ENCODE peak calls at places on chromosomes 2 and 18, in six cellular contexts. K is lower lobe of right lung; X is psoas muscle; W is IMR-90; D is colonic mucosa; P is CD8-positive, alpha-beta memory T cell. J is an unnamed sample. For H3K4me1, the result is how much of the 10 kb centered on the place peaks cover.

GRCh38 chr2:186456941-186457340 is 29.1 kb upstream of the ZC3H15 start:
- DNase-seq in K (no peak), D (no peak), P (no peak), W (peak), X (no peak), J (peak)

GRCh38 chr18:24317370-24317769 is 80.3 kb downstream of the OSBPL1A start:
- DNase-seq in P (no peak), D (no peak), K (no peak), W (no peak), X (no peak), J (no peak)

GRCh38 chr18:40037386-40037785 is 1917.6 kb upstream of the PIK3C3 start:
- DNase-seq in X (no peak), W (no peak), K (no peak), P (no peak), D (no peak), J (no peak)

GRCh38 chr2:60964651-60965513 is 52.6 kb upstream of the PEX13 start:
- DNase-seq in W (no peak), P (peak), K (no peak), X (no peak), D (no peak), J (peak)

GRCh38 chr2:236670235-236670620 is 100.6 kb downstream of the ACKR3 start:
- DNase-seq in P (no peak), X (no peak), K (no peak), D (peak), W (no peak), J (no peak)

GRCh38 chr2:163198007-163198406 is 359.4 kb upstream of the KCNH7 start:
- DNase-seq in P (no peak), X (no peak), W (no peak), K (no peak), D (no peak), J (no peak)

GRCh38 chr2:19868705-19869550 is 32.9 kb downstream of the TTC32 start:
- DNase-seq in X (peak), K (peak), P (peak), D (peak), W (no peak), J (peak)

GRCh38 chr2:86300496-86300895 is 36.9 kb downstream of the REEP1 start:
- DNase-seq in P (no peak), D (no peak), K (no peak), X (no peak), W (no peak), J (no peak)

GRCh38 chr2:222709191-222709891 is 37.9 kb downstream of the MOGAT1 start:
- DNase-seq in K (peak), D (peak), X (peak), P (no peak), W (peak), J (peak)

GRCh38 chr18:13390711-13391110 is 172.2 kb downstream of the LDLRAD4 start:
- DNase-seq in K (no peak), P (no peak), X (no peak), D (no peak), W (no peak), J (no peak)

GRCh38 chr2:85536479-85536878 is 2.5 kb upstream of the MAT2A start:
- DNase-seq in X (no peak), P (no peak), K (no peak), D (no peak), W (peak), J (peak)

GRCh38 chr2:215277942-215278341 is 33.9 kb upstream of the ATIC start:
- DNase-seq in P (no peak), K (no peak), X (no peak), D (no peak), W (no peak), J (no peak)
- H3K4me3 ChIP-seq in P (no peak), K (no peak), X (no peak), D (no peak), W (no peak), J (no peak)

DNA sequence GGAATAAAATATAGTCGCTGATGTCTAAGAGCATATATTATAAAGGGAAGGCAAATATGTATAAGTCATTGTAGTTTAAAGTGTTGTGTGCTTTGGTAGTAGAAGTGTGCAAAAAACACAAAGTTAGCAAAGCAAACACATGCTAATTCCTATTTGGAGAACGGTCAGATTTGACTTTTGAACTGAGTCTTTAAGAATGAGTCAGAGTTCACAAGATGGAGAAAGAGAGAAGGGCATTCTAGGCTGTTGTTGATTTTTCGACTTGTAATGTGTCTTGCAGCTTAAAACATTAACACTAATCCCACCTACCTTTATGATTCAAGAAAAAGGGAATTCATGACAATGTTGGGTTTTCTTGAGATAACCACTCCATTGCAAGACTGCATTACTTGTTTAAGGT is 98.1 kb downstream of the CRIM1 start:
- DNase-seq in W (peak), K (no peak), P (no peak), D (no peak), X (no peak), J (peak)
- H3K4me1 ChIP-seq in W (half or more), K (half or more), P (under half), D (under half), X (half or more), J (half or more)

GRCh38 chr18:50268022-50268747 is 1.9 kb upstream of the CFAP53 start:
- DNase-seq in W (peak), P (peak), D (peak), K (peak), X (peak), J (peak)
- H3K4me3 ChIP-seq in W (peak), P (peak), D (peak), K (peak), X (peak), J (peak)

GRCh38 chr2:43160778-43161177 is 65.6 kb downstream of the ZFP36L2 start:
- DNase-seq in D (peak), K (no peak), P (no peak), X (no peak), W (no peak), J (no peak)
- H3K4me1 ChIP-seq in D (under half), K (under half), P (half or more), X (under half), W (under half), J (under half)

DNA sequence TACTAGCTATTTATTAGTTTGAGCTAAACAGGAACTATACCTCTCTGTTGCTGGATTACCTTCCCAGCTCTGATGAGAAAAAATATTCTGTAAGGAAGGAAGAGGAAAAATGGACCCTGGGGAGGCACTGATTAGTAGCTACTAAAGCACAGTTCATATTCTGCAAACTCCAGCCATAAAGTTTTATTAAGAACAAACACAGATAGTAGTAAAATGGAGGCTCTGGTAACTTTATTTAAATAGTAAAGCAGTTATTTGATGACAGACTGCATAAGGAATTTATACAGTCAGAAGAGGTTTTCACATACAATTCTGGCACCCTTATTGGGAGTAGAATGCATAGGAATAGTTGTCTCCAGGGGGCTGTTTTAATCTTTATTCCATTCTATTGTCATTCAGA is 84.1 kb downstream of the XIRP2 start:
- DNase-seq in D (no peak), W (peak), P (no peak), X (no peak), K (no peak), J (no peak)
- H3K4me3 ChIP-seq in D (no peak), W (no peak), P (no peak), X (no peak), K (no peak), J (no peak)

DNA sequence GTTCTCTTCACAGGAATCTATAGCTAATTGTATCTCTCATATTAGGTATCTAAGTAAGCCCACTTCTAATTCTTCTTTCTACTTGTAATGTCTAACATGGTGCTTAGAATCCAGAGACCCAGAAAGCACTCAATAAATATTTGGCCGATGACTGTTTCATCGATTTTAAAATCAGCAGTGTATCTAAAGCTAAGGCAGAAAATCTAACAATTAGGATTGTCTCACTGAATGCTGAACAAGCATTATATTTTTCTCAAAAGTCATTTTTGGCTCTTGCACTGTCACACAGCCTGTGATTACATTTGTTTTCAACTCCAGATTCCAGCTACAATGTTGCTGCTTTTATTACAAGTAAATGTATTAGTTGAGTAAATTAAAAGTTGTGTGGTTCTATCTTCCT is 20.3 kb downstream of the COL5A2 start:
- DNase-seq in P (no peak), X (no peak), K (no peak), W (no peak), D (no peak), J (no peak)
- H3K4me1 ChIP-seq in P (under half), X (under half), K (under half), W (under half), D (under half), J (half or more)

DNA sequence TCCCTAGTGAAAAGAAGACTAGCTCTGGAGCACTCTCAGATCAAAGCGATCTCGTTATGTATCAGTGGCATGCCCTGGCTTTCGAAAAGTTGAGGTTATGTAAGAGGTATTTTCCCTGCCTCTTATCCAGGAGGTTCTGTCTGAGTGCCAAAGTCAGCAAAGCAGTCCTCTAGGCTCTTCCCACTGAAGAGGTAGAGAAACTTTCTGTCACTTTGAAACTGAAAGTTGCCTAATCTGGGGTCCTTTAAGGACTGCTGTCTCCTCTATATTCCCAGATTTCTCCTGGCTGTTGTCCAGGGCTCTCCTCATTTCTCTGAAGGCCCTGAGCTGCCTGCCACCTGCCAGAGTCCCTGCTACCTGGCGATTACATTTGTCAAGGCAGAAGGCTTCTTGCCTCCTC is 96.3 kb downstream of the B3GNT2 start:
- DNase-seq in D (peak), W (peak), P (no peak), K (no peak), X (no peak), J (no peak)
- H3K4me3 ChIP-seq in D (no peak), W (no peak), P (no peak), K (no peak), X (no peak), J (no peak)

DNA sequence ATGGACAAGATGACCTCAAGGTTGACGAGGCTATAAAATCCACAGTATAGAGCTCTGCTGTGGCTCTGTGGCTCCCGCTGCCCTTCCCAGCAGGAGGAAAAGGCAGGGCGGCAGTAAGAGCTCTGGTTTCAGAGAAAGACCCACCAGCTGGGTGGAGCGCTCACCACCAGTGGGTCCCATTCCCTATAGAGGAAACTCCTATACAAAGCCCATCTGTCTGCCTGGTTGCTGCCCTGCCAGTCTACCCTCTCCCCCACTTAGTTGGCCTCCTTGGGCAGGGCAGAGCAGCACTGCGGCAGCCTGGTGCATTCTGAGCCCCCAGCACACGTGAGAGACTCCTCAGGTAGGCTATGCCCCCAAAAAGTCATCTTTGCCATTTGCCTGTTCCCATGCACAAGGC is 26.5 kb downstream of the TNS1 start:
- DNase-seq in K (no peak), X (no peak), W (no peak), P (no peak), D (no peak), J (no peak)
- H3K4me1 ChIP-seq in K (half or more), X (under half), W (under half), P (under half), D (under half), J (under half)

DNA sequence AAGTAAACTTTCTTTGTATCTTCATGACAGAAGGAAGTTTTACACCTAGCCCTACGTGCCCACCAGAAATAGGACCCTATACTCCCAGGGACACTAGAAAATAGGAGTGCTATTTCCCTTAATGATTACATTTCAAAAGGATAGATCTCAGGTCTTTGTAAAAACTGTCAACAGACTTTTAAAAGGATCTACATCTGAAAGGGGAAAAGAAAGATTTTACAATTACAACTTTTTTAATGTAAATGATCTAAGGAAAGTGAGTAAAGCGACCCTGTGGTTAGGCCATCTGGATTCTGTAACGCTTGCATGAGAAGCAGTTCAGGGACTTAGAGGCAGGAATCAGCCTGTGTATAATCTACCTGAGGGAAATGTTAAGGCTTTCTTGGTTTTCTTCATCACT is 431.8 kb upstream of the MC4R start:
- DNase-seq in D (no peak), K (no peak), W (no peak), X (no peak), P (no peak), J (no peak)
- H3K4me3 ChIP-seq in D (no peak), K (no peak), W (no peak), X (no peak), P (no peak), J (no peak)

GRCh38 chr2:160379399-160379798 is 114.2 kb downstream of the RBMS1 start:
- DNase-seq in K (no peak), W (peak), D (no peak), X (no peak), P (no peak), J (peak)
- H3K4me1 ChIP-seq in K (half or more), W (under half), D (under half), X (half or more), P (half or more), J (half or more)

J was measured in GM23248.